ENCODE peak calls at places on chromosomes 11 and 22, in four cellular contexts. One of them, this sample, is unnamed.

GRCh38 chr22:30210235-30210831 is 36.2 kb downstream of the LIF start:
- DNase-seq in GM12878: no peak
- DNase-seq in upper lobe of right lung: peak
- DNase-seq in CD8-positive, alpha-beta T cell: no peak
- DNase-seq in this sample: no peak

GRCh38 chr11:134266841-134267251 is 9.3 kb upstream of the GLB1L3 start:
- DNase-seq in CD8-positive, alpha-beta T cell: no peak
- DNase-seq in upper lobe of right lung: no peak
- DNase-seq in GM12878: no peak
- DNase-seq in this sample: no peak

GRCh38 chr22:46280999-46281623 is 13.3 kb downstream of the TTC38 start:
- DNase-seq in upper lobe of right lung: peak
- DNase-seq in CD8-positive, alpha-beta T cell: peak
- DNase-seq in GM12878: no peak
- DNase-seq in this sample: no peak

GRCh38 chr11:15006139-15006759 is 34.1 kb upstream of the CALCA start:
- DNase-seq in upper lobe of right lung: no peak
- DNase-seq in CD8-positive, alpha-beta T cell: no peak
- DNase-seq in GM12878: peak
- DNase-seq in this sample: no peak

GRCh38 chr11:81993755-81994154 is 739.9 kb downstream of the FAM181B start:
- DNase-seq in GM12878: no peak
- DNase-seq in CD8-positive, alpha-beta T cell: no peak
- DNase-seq in upper lobe of right lung: no peak
- DNase-seq in this sample: no peak

GRCh38 chr11:101516546-101516945 is 67.3 kb downstream of the TRPC6 start:
- DNase-seq in GM12878: no peak
- DNase-seq in upper lobe of right lung: no peak
- DNase-seq in CD8-positive, alpha-beta T cell: no peak
- DNase-seq in this sample: no peak

GRCh38 chr11:31233425-31233824 is 136.1 kb downstream of the DCDC1 start:
- DNase-seq in CD8-positive, alpha-beta T cell: no peak
- DNase-seq in GM12878: no peak
- DNase-seq in upper lobe of right lung: no peak
- DNase-seq in this sample: no peak

GRCh38 chr11:87819141-87819540 is 356.1 kb downstream of the RAB38 start:
- DNase-seq in GM12878: no peak
- DNase-seq in upper lobe of right lung: no peak
- DNase-seq in CD8-positive, alpha-beta T cell: no peak
- DNase-seq in this sample: no peak

GRCh38 chr11:72589802-72590761 is 84.1 kb downstream of the PDE2A start:
- DNase-seq in GM12878: no peak
- DNase-seq in CD8-positive, alpha-beta T cell: peak
- DNase-seq in upper lobe of right lung: peak
- DNase-seq in this sample: no peak

GRCh38 chr11:61913699-61914395 is 3.5 kb downstream of the RAB3IL1 start:
- DNase-seq in GM12878: no peak
- DNase-seq in upper lobe of right lung: peak
- DNase-seq in CD8-positive, alpha-beta T cell: no peak
- DNase-seq in this sample: no peak

GRCh38 chr22:45998638-45999378 is 21.8 kb upstream of the WNT7B start:
- DNase-seq in upper lobe of right lung: peak
- DNase-seq in CD8-positive, alpha-beta T cell: no peak
- DNase-seq in GM12878: no peak
- DNase-seq in this sample: no peak

GRCh38 chr11:130774703-130775102 is 141.6 kb downstream of the SNX19 start:
- DNase-seq in upper lobe of right lung: no peak
- DNase-seq in CD8-positive, alpha-beta T cell: no peak
- DNase-seq in GM12878: no peak
- DNase-seq in this sample: peak

GRCh38 chr11:76184551-76184993 is 21.7 kb downstream of the WNT11 start:
- DNase-seq in upper lobe of right lung: no peak
- DNase-seq in GM12878: no peak
- DNase-seq in CD8-positive, alpha-beta T cell: no peak
- DNase-seq in this sample: no peak

GRCh38 chr11:125946712-125947418 is 1.0 kb downstream of the VSIG10L2 start:
- DNase-seq in upper lobe of right lung: peak
- DNase-seq in GM12878: no peak
- DNase-seq in CD8-positive, alpha-beta T cell: no peak
- DNase-seq in this sample: peak

GRCh38 chr11:65560555-65561418 is 2.6 kb upstream of the LTBP3 start:
- DNase-seq in GM12878: no peak
- DNase-seq in upper lobe of right lung: no peak
- DNase-seq in CD8-positive, alpha-beta T cell: no peak
- DNase-seq in this sample: no peak

GRCh38 chr11:2462986-2463765 is 18.4 kb downstream of the KCNQ1 start:
- DNase-seq in GM12878: no peak
- DNase-seq in CD8-positive, alpha-beta T cell: no peak
- DNase-seq in upper lobe of right lung: peak
- DNase-seq in this sample: peak

GRCh38 chr11:111417011-111417765 is 38.1 kb upstream of the POU2AF1 start:
- DNase-seq in upper lobe of right lung: no peak
- DNase-seq in CD8-positive, alpha-beta T cell: no peak
- DNase-seq in GM12878: peak
- DNase-seq in this sample: no peak

DNA sequence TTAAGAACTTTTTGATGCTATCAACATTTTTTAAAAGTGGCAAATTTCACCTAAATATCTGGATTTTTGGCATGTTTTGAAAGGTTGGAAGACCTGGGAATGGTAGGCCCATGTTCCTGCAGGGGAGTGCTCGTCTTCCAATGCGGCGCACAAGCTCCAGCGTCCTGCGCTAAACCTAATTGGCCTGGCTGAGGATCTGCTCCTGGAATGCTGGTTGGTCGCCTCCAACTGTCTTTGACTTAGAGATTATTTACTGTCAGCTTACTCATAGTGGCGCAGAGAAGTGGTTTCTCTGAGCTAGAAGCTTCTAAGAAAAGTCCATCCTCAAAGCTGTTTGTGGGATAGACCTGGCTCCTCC is 615 bp upstream of the LIMK2 start:
- DNase-seq in CD8-positive, alpha-beta T cell: no peak
- DNase-seq in upper lobe of right lung: no peak
- DNase-seq in GM12878: no peak
- DNase-seq in this sample: no peak
- H3K4me3 ChIP-seq in CD8-positive, alpha-beta T cell: peak
- H3K4me3 ChIP-seq in upper lobe of right lung: peak
- H3K4me3 ChIP-seq in GM12878: peak
- H3K4me3 ChIP-seq in this sample: peak

DNA sequence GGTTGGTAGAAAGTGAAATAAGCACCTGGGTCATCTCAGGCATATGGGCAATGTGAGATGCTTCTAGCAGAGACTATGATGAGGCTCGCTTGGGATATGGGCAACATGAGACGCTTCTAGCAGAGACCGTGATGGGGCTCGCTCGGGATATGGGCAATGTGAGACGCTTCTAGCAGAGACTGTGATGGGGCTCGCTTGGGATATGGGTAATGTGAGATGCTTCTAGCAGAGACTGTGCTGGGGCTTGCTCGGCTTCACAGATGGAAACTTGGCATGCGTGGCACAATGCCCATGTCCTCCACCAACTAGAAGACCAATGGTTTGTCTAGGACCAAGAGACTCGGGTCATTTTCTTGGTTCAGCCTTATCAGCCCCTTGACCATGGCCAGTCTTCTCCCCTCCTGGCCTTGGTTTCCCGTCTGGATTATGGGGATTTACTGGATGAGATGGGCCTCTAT is 7.1 kb downstream of the MYEOV start:
- DNase-seq in CD8-positive, alpha-beta T cell: no peak
- DNase-seq in upper lobe of right lung: no peak
- DNase-seq in GM12878: no peak
- DNase-seq in this sample: no peak
- H3K27ac ChIP-seq in CD8-positive, alpha-beta T cell: no peak
- H3K27ac ChIP-seq in upper lobe of right lung: no peak
- H3K27ac ChIP-seq in GM12878: no peak
- H3K27ac ChIP-seq in this sample: peak

GRCh38 chr11:45035440-45035839 is 84.8 kb upstream of the TP53I11 start:
- DNase-seq in upper lobe of right lung: no peak
- DNase-seq in CD8-positive, alpha-beta T cell: no peak
- DNase-seq in GM12878: no peak
- DNase-seq in this sample: no peak

GRCh38 chr11:45036733-45037132 is 86.0 kb upstream of the TP53I11 start:
- DNase-seq in GM12878: no peak
- DNase-seq in upper lobe of right lung: no peak
- DNase-seq in CD8-positive, alpha-beta T cell: no peak
- DNase-seq in this sample: no peak

GRCh38 chr11:45036010-45036409 is 85.3 kb upstream of the TP53I11 start:
- DNase-seq in CD8-positive, alpha-beta T cell: no peak
- DNase-seq in GM12878: no peak
- DNase-seq in upper lobe of right lung: no peak
- DNase-seq in this sample: no peak

GRCh38 chr11:45038923-45039322 is 88.2 kb upstream of the TP53I11 start:
- DNase-seq in CD8-positive, alpha-beta T cell: no peak
- DNase-seq in GM12878: no peak
- DNase-seq in upper lobe of right lung: no peak
- DNase-seq in this sample: no peak

DNA sequence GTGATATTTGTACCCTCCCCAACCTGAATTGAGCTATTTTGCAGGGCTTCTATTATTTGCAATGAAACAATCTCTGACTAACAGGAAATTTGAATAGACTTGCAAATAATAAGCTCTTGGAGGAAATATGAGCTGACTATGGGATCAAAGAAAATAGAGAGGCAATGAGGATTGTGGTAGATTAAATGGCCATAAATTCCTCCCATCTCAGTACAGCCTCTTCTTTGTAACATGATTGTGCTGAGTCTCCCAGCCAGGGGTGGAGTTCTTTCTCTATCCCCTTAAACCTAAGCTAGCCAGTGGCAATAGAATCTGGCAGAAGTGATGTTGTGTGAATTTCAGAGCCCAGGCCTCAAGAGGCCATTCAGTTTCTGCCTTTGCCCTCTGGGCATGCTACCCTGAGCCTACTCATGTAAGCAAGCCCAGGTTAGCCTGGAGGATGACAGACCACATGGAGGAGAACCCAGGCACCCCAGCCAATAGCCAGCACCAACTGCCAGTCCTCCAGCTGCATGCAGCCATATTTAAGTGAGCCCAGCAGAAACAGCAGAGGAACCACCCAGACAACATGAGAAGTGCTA is 86.8 kb upstream of the TP53I11 start:
- DNase-seq in CD8-positive, alpha-beta T cell: no peak
- DNase-seq in upper lobe of right lung: no peak
- DNase-seq in GM12878: no peak
- DNase-seq in this sample: no peak
- H3K4me3 ChIP-seq in CD8-positive, alpha-beta T cell: no peak
- H3K4me3 ChIP-seq in upper lobe of right lung: no peak
- H3K4me3 ChIP-seq in GM12878: no peak
- H3K4me3 ChIP-seq in this sample: no peak

GRCh38 chr11:10641314-10642206 is 52.0 kb downstream of the IRAG1 start:
- DNase-seq in upper lobe of right lung: peak
- DNase-seq in CD8-positive, alpha-beta T cell: no peak
- DNase-seq in GM12878: peak
- DNase-seq in this sample: no peak

GRCh38 chr11:10640308-10640707 is 53.2 kb downstream of the IRAG1 start:
- DNase-seq in upper lobe of right lung: peak
- DNase-seq in GM12878: no peak
- DNase-seq in CD8-positive, alpha-beta T cell: no peak
- DNase-seq in this sample: no peak

GRCh38 chr11:10638285-10638684 is 55.3 kb downstream of the IRAG1 start:
- DNase-seq in CD8-positive, alpha-beta T cell: no peak
- DNase-seq in upper lobe of right lung: no peak
- DNase-seq in GM12878: no peak
- DNase-seq in this sample: no peak

GRCh38 chr11:10637629-10638028 is 55.9 kb downstream of the IRAG1 start:
- DNase-seq in GM12878: no peak
- DNase-seq in upper lobe of right lung: peak
- DNase-seq in CD8-positive, alpha-beta T cell: no peak
- DNase-seq in this sample: peak

GRCh38 chr11:10639350-10639749 is 54.2 kb downstream of the IRAG1 start:
- DNase-seq in upper lobe of right lung: peak
- DNase-seq in CD8-positive, alpha-beta T cell: no peak
- DNase-seq in GM12878: no peak
- DNase-seq in this sample: no peak
- H3K27ac ChIP-seq in upper lobe of right lung: no peak
- H3K27ac ChIP-seq in CD8-positive, alpha-beta T cell: no peak
- H3K27ac ChIP-seq in GM12878: no peak
- H3K27ac ChIP-seq in this sample: peak

This sample was measured in coronary artery.